ENCODE peak calls at places on chromosomes 3 and 15, in seven cellular contexts. L is IMR-90, S is SK-N-SH, V is Caco-2, P is lung, K is breast epithelium, M is neural progenitor cell. A is an unnamed sample.

GRCh38 chr3:14699643-14700042 is 24.7 kb downstream of the C3orf20 start:
- DNase-seq in V (no peak), K (no peak), S (no peak), M (no peak), L (no peak), P (no peak), A (no peak)

GRCh38 chr15:84715442-84716035 is 400 bp downstream of the SEC11A start:
- DNase-seq in S (peak; percentile 27), M (peak; percentile 53), L (peak; percentile 28), V (peak; percentile 30), P (no peak), K (no peak), A (no peak)

GRCh38 chr15:101145362-101145761 is 106.5 kb downstream of the CHSY1 start:
- DNase-seq in P (no peak), M (no peak), S (no peak), L (peak; percentile 50), V (no peak), K (peak; percentile 27), A (no peak)

GRCh38 chr15:53251998-53252397 is 461.9 kb upstream of the ONECUT1 start:
- DNase-seq in V (no peak), S (no peak), K (no peak), P (no peak), L (no peak), M (no peak), A (no peak)

GRCh38 chr3:58222161-58222724 is 11.5 kb upstream of the DNASE1L3 start:
- DNase-seq in S (no peak), V (peak; percentile 85), M (no peak), K (no peak), L (no peak), P (no peak), A (no peak)

GRCh38 chr3:170364965-170365364 is 7.5 kb downstream of the SKIL start:
- DNase-seq in L (no peak), P (no peak), K (no peak), M (no peak), V (no peak), S (no peak), A (no peak)

GRCh38 chr3:47577583-47578118 is 1.0 kb downstream of the CSPG5 start:
- DNase-seq in K (no peak), P (no peak), M (peak; percentile 44), V (peak; percentile 42), L (no peak), S (peak; percentile 73), A (peak; percentile 58)

GRCh38 chr3:36362973-36363372 is 17.3 kb upstream of the STAC start:
- DNase-seq in S (no peak), M (no peak), K (no peak), V (no peak), P (no peak), L (peak; percentile 0), A (no peak)

GRCh38 chr3:127722928-127723603 is 50.3 kb downstream of the ABTB1 start:
- DNase-seq in K (no peak), V (no peak), S (peak; percentile 54), M (peak; percentile 57), P (no peak), L (peak; percentile 25), A (no peak)

GRCh38 chr15:57565326-57565725 is 26.4 kb upstream of the MYZAP start:
- DNase-seq in V (no peak), M (no peak), S (no peak), L (peak; percentile 7), P (no peak), K (no peak), A (no peak)

GRCh38 chr15:57382222-57382621 is 5.9 kb downstream of the CGNL1 start:
- DNase-seq in S (no peak), M (no peak), V (no peak), K (no peak), P (no peak), L (no peak), A (no peak)

DNA sequence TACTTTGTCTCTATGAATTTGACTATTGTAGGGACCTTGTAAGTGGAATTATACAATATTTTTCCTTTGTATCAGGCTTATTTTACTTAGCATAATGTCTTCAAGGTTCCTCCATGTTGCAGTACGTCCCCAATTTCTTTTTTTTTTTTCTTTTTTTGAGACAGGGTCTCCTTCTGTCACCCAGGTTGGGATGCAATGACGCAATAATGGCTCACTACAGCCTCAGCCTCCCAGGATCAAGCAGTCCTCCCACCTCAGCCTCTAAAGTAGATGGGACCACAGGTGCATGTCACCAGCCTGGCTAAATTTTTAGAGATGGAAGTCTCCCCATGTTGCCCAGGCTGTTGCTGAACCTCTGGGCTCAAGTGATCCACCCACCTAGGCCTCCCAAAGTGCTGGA is 40.5 kb upstream of the RPS17 start:
- DNase-seq in V (no peak), L (no peak), S (no peak), M (no peak), P (no peak), K (no peak), A (no peak)
- H3K4me1 ChIP-seq in V (no peaks in the 10 kb centered on the region), L (no peaks in the 10 kb centered on the region), S (no peaks in the 10 kb centered on the region), M (peaks cover 8% of the 10 kb centered on the region), P (no peaks in the 10 kb centered on the region), K (no peaks in the 10 kb centered on the region), A (no peaks in the 10 kb centered on the region)

GRCh38 chr15:79736435-79737000 is 160.3 kb downstream of the MTHFS start:
- DNase-seq in M (no peak), L (no peak), P (no peak), V (peak; percentile 7), S (no peak), K (no peak), A (no peak)
- H3K4me1 ChIP-seq in M (no peaks in the 10 kb centered on the region), L (no peaks in the 10 kb centered on the region), P (no peaks in the 10 kb centered on the region), V (peaks cover 11% of the 10 kb centered on the region), S (no peaks in the 10 kb centered on the region), K (no peaks in the 10 kb centered on the region), A (no peaks in the 10 kb centered on the region)

DNA sequence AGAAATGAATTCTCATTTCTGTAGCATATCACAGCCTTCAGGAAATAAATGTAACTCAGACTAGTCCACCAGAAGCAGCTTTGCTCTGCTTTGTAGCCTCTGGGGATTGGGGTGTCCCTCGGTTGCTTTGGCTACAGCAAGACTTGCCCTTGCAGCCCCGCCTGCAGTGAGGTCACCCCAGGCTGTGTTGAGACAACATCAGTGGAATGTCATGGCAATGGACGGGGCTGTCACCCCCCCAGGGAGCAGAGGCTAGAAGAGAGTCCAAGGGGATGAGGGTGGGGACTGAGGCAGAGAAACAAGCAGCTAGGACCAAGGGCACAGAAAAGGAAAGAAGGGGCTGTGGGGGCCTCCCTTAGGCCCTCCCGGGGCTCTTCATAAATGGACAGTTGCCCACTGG is 854 bp downstream of the CLEC3B start:
- DNase-seq in L (peak; percentile 34), P (no peak), V (no peak), M (no peak), K (no peak), S (no peak), A (peak; percentile 94)
- H3K4me1 ChIP-seq in L (peaks cover 12% of the 10 kb centered on the region), P (peaks cover 12% of the 10 kb centered on the region), V (no peaks in the 10 kb centered on the region), M (peaks cover 4% of the 10 kb centered on the region), K (peaks cover 6% of the 10 kb centered on the region), S (no peaks in the 10 kb centered on the region), A (peaks cover 13% of the 10 kb centered on the region)

GRCh38 chr15:89096664-89097063 is 8.4 kb downstream of the ABHD2 start:
- DNase-seq in M (no peak), S (no peak), K (no peak), L (peak; percentile 68), V (no peak), P (no peak), A (peak; percentile 24)

GRCh38 chr15:89095556-89095955 is 7.3 kb downstream of the ABHD2 start:
- DNase-seq in P (no peak), V (no peak), M (no peak), S (no peak), K (no peak), L (no peak), A (no peak)

GRCh38 chr15:89099968-89100367 is 11.7 kb downstream of the ABHD2 start:
- DNase-seq in K (no peak), V (no peak), P (no peak), L (no peak), S (no peak), M (no peak), A (no peak)

GRCh38 chr15:89097313-89097712 is 9.1 kb downstream of the ABHD2 start:
- DNase-seq in L (no peak), V (no peak), K (no peak), P (no peak), S (no peak), M (no peak), A (no peak)

GRCh38 chr15:89098281-89098680 is 10.0 kb downstream of the ABHD2 start:
- DNase-seq in M (no peak), P (no peak), V (no peak), L (peak; percentile 40), S (no peak), K (no peak), A (no peak)
- H3K4me1 ChIP-seq in M (no peaks in the 10 kb centered on the region), P (peaks cover 13% of the 10 kb centered on the region), V (peaks cover 18% of the 10 kb centered on the region), L (peaks cover 30% of the 10 kb centered on the region), S (peaks cover 20% of the 10 kb centered on the region), K (peaks cover 8% of the 10 kb centered on the region), A (peaks cover 21% of the 10 kb centered on the region)

DNA sequence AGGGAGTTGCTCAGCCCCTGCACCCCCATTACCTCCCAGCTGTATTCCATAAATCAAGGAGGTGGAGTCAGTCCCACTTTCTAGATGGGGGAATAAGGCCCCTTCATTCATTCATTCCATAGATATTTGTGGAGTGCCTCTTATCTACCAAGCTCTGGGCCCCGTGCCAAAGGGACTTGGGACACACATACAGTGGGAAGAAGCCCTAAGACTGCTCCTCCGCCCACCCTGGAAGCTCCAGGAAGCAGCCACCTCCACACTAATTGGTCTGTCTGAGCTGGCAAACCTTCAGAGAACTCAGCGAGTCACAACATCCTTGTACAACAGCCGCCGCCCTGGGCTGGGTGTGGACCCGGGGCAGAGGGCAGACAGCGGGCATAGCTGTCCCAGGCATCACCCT is 6.4 kb downstream of the STRA6 start:
- DNase-seq in L (peak; percentile 93), K (no peak), V (no peak), S (no peak), M (no peak), P (no peak), A (peak; percentile 81)
- H3K4me1 ChIP-seq in L (peaks cover 24% of the 10 kb centered on the region), K (no peaks in the 10 kb centered on the region), V (peaks cover 5% of the 10 kb centered on the region), S (peaks cover 59% of the 10 kb centered on the region), M (peaks cover 23% of the 10 kb centered on the region), P (peaks cover 14% of the 10 kb centered on the region), A (peaks cover 18% of the 10 kb centered on the region)

GRCh38 chr3:51686512-51687215 is 15.6 kb downstream of the TEX264 start:
- DNase-seq in L (peak; percentile 8), V (no peak), P (peak; percentile 40), M (no peak), K (no peak), S (no peak), A (peak; percentile 63)

GRCh38 chr3:51691021-51691420 is 15.8 kb upstream of the GRM2 start:
- DNase-seq in V (no peak), L (no peak), M (no peak), S (no peak), P (no peak), K (no peak), A (no peak)

GRCh38 chr3:51686056-51686455 is 15.0 kb downstream of the TEX264 start:
- DNase-seq in P (no peak), K (no peak), L (no peak), V (no peak), S (no peak), M (no peak), A (no peak)

GRCh38 chr3:51687472-51688205 is 16.6 kb downstream of the TEX264 start:
- DNase-seq in S (no peak), K (no peak), M (no peak), L (peak; percentile 62), P (no peak), V (no peak), A (peak; percentile 75)

DNA sequence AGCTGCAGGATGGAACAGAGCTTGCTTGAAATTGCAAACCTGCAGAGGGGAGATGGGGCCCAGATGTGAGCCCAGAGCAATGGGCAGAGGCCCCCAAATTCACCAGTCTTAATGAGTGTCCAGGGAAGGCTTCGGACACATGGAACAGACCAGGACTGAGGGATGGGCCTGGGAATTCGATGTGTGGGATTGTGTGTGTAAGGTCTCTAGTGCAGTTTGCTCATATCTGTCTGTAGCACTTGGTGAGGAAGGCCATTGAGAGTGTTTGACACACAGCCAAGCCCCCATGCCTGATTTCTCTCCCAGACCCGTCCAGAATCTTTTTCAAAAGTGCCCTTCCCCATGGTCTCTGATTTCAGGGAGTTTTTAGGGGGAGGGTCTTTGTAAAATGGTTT is 17.2 kb downstream of the TEX264 start:
- DNase-seq in V (no peak), P (no peak), M (no peak), K (no peak), S (no peak), L (no peak), A (no peak)
- H3K4me1 ChIP-seq in V (no peaks in the 10 kb centered on the region), P (peaks cover 15% of the 10 kb centered on the region), M (peaks cover 4% of the 10 kb centered on the region), K (peaks cover 7% of the 10 kb centered on the region), S (no peaks in the 10 kb centered on the region), L (peaks cover 5% of the 10 kb centered on the region), A (peaks cover 30% of the 10 kb centered on the region)